ENCODE peak calls at places on chromosomes 2 and 18, in nine cellular contexts. H is heart right ventricle; K is A673; S is fibroblast of pulmonary artery; R is GM10248; Y is ovary; T is AG04449; L is GM23338; J is CD8-positive, alpha-beta T cell. G is an unnamed sample.

GRCh38 chr18:5603153-5603552 is 59.4 kb upstream of the EPB41L3 start:
- DNase-seq in J (no peak), S (no peak), R (no peak), L (no peak), Y (no peak), H (no peak), K (no peak), T (no peak), G (no peak)

GRCh38 chr18:46169464-46169941 is 65.3 kb downstream of the HAUS1 start:
- DNase-seq in H (no peak), S (peak; percentile 75), T (no peak), L (no peak), K (no peak), R (no peak), J (no peak), Y (no peak), G (no peak)

GRCh38 chr18:54607213-54607934 is 16.3 kb downstream of the DYNAP start:
- DNase-seq in Y (no peak), R (no peak), J (no peak), S (peak; percentile 18), K (peak; percentile 10), T (no peak), L (peak; percentile 86), H (no peak), G (no peak)

GRCh38 chr18:657998-658946 is 819 bp downstream of the TYMS start:
- DNase-seq in R (peak; percentile 82), Y (peak; percentile 80), H (peak; percentile 77), S (peak; percentile 88), T (no peak), K (peak; percentile 96), J (no peak), L (peak; percentile 96), G (peak; percentile 65)

GRCh38 chr2:195756218-195756941 is 99.4 kb downstream of the SLC39A10 start:
- DNase-seq in H (no peak), R (no peak), Y (no peak), J (no peak), S (no peak), K (no peak), T (no peak), L (no peak), G (no peak)

GRCh38 chr2:60516383-60516811 is 37.1 kb downstream of the BCL11A start:
- DNase-seq in L (no peak), T (peak; percentile 82), R (no peak), Y (no peak), H (no peak), J (no peak), S (peak; percentile 86), K (peak; percentile 49), G (peak; percentile 37)

GRCh38 chr2:61789807-61790602 is 63.9 kb downstream of the FAM161A start:
- DNase-seq in R (no peak), H (no peak), T (no peak), K (no peak), J (no peak), Y (no peak), S (no peak), L (no peak), G (no peak)

GRCh38 chr2:3312576-3313345 is 64.9 kb downstream of the EIPR1 start:
- DNase-seq in J (no peak), R (no peak), L (no peak), T (no peak), H (no peak), S (no peak), Y (no peak), K (no peak), G (no peak)

GRCh38 chr18:54254265-54254758 is 15.0 kb upstream of the POLI start:
- DNase-seq in R (no peak), J (no peak), K (no peak), S (peak; percentile 41), L (peak; percentile 8), H (no peak), T (no peak), Y (no peak), G (no peak)

GRCh38 chr2:48205137-48205798 is 299.0 kb upstream of the FBXO11 start:
- DNase-seq in T (no peak), Y (no peak), R (peak; percentile 47), K (no peak), L (no peak), H (no peak), J (no peak), S (peak; percentile 22), G (no peak)
- TF ChIP-seq CTCF in T (no peak), Y (no peak), R (peak; percentile 3), K (no peak), L (no peak), H (no peak), J (no peak), S (peak; percentile 28), G (no peak)

DNA sequence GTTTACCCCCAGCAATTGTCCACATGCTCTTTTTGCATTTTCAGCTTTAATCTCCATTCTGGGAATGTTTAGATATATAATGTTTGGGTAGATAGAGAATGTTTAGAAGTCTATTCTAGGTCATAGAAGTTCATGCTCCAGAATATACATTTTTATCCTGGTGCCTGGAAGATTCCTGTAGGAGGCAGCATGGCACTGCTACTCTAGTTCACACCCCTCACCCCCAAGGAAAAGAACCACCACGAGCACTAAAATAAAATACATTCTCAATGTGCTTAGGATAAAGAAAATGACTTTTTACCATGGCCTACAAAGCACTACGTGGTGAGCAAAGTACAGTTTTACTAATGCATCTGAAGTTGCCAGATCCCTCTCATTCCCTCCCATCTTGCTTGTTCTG is 53.8 kb downstream of the MYO1B start:
- DNase-seq in L (no peak), K (peak; percentile 33), Y (no peak), T (no peak), R (no peak), S (no peak), J (no peak), H (no peak), G (no peak)
- TF ChIP-seq CTCF in L (peak; percentile 39), K (peak; percentile 56), Y (no peak), T (peak; percentile 42), R (no peak), S (peak; percentile 38), J (no peak), H (no peak), G (peak; percentile 41)

GRCh38 chr2:4763009-4763408 is 929.2 kb upstream of the SOX11 start:
- DNase-seq in T (no peak), Y (no peak), K (peak; percentile 94), S (no peak), H (no peak), R (no peak), J (no peak), L (peak; percentile 62), G (no peak)
- TF ChIP-seq CTCF in T (no peak), Y (no peak), K (peak; percentile 93), S (no peak), H (peak; percentile 14), R (no peak), J (no peak), L (peak; percentile 68), G (no peak)

GRCh38 chr2:175282300-175282699 is 100.8 kb upstream of the ATP5MC3 start:
- DNase-seq in T (no peak), R (peak; percentile 34), S (peak; percentile 61), L (peak; percentile 68), K (peak; percentile 71), Y (no peak), H (no peak), J (no peak), G (peak; percentile 26)
- TF ChIP-seq CTCF in T (peak; percentile 22), R (peak; percentile 17), S (peak; percentile 49), L (peak; percentile 58), K (peak; percentile 61), Y (no peak), H (peak; percentile 53), J (peak; percentile 35), G (peak; percentile 51)

GRCh38 chr2:143802871-143803650 is 673.8 kb downstream of the ARHGAP15 start:
- DNase-seq in R (peak; percentile 55), J (no peak), Y (no peak), K (no peak), H (no peak), L (no peak), T (no peak), S (no peak), G (no peak)
- TF ChIP-seq CTCF in R (peak; percentile 7), J (no peak), Y (no peak), K (no peak), H (no peak), L (no peak), T (no peak), S (no peak), G (no peak)

GRCh38 chr18:36412778-36413177 is 115.3 kb downstream of the FHOD3 start:
- DNase-seq in Y (no peak), K (peak; percentile 5), J (no peak), H (no peak), R (no peak), T (no peak), L (peak; percentile 73), S (peak; percentile 53), G (no peak)
- TF ChIP-seq CTCF in Y (no peak), K (peak; percentile 22), J (no peak), H (peak; percentile 25), R (peak; percentile 11), T (peak; percentile 43), L (peak; percentile 55), S (peak; percentile 67), G (peak; percentile 71)

GRCh38 chr2:238287702-238288649 is at the start of gene PER2:
- DNase-seq in J (no peak), R (peak; percentile 46), T (peak; percentile 69), S (peak; percentile 81), K (peak; percentile 56), H (peak; percentile 58), Y (peak; percentile 80), L (peak; percentile 79), G (peak; percentile 30)
- TF ChIP-seq CTCF in J (no peak), R (no peak), T (peak; percentile 21), S (peak; percentile 2), K (peak; percentile 15), H (peak; percentile 27), Y (no peak), L (peak; percentile 19), G (peak; percentile 29)

GRCh38 chr18:49021433-49022129 is 70.8 kb upstream of the SMAD7 start:
- DNase-seq in T (no peak), Y (peak; percentile 20), H (peak; percentile 35), K (peak; percentile 58), R (peak; percentile 70), S (peak; percentile 49), J (no peak), L (peak; percentile 92), G (no peak)
- TF ChIP-seq CTCF in T (peak; percentile 50), Y (no peak), H (peak; percentile 39), K (peak; percentile 69), R (peak; percentile 51), S (peak; percentile 47), J (no peak), L (peak; percentile 62), G (peak; percentile 56)

G was measured in retinal pigment epithelial cell.